ENCODE peak calls at places on chromosomes 4 and X, in nine cellular contexts. B, K, H, N, S, R, V, Q and F are unnamed samples.

GRCh38 chrX:22345884-22346283 is 73.2 kb downstream of the CBLL2 start:
- DNase-seq in K (peak), H (no peak), V (peak), S (no peak), Q (no peak), N (no peak), R (no peak), B (no peak), F (no peak)

GRCh38 chr4:145881585-145881984 is 57.0 kb downstream of the ZNF827 start:
- DNase-seq in R (no peak), B (no peak), S (no peak), Q (no peak), N (no peak), K (no peak), H (no peak), V (no peak), F (no peak)

GRCh38 chr4:183321079-183321478 is 1.0 kb upstream of the CLDN22 start:
- DNase-seq in K (no peak), B (no peak), V (no peak), R (no peak), H (no peak), S (no peak), N (no peak), Q (no peak), F (no peak)

GRCh38 chrX:148600131-148600530 is 99.7 kb downstream of the AFF2 start:
- DNase-seq in N (no peak), H (no peak), R (no peak), K (no peak), B (no peak), Q (no peak), S (no peak), V (no peak), F (no peak)

GRCh38 chrX:151982217-151982616 is 7.7 kb upstream of the GABRE start:
- DNase-seq in H (no peak), N (no peak), S (no peak), Q (no peak), V (peak), B (no peak), R (no peak), K (peak), F (peak)

GRCh38 chrX:15761564-15762191 is 23.6 kb downstream of the CA5B start:
- DNase-seq in V (no peak), S (peak), R (peak), Q (no peak), B (no peak), H (peak), N (no peak), K (peak), F (no peak)

GRCh38 chr4:9997881-9998280 is 23.4 kb downstream of the SLC2A9 start:
- DNase-seq in N (no peak), H (no peak), B (no peak), Q (no peak), V (no peak), S (no peak), K (no peak), R (no peak), F (no peak)

GRCh38 chrX:9864011-9864410 is 77.8 kb downstream of the SHROOM2 start:
- DNase-seq in N (no peak), R (no peak), Q (no peak), B (no peak), S (no peak), K (no peak), V (no peak), H (no peak), F (no peak)

GRCh38 chr4:152090543-152090942 is 329.7 kb upstream of the GATB start:
- DNase-seq in Q (no peak), V (no peak), S (no peak), N (no peak), K (no peak), R (no peak), B (no peak), H (no peak), F (no peak)

GRCh38 chr4:10783351-10783750 is 98.8 kb upstream of the CLNK start:
- DNase-seq in H (no peak), V (peak), R (no peak), K (peak), Q (no peak), B (no peak), N (no peak), S (no peak), F (no peak)

GRCh38 chr4:165079476-165079875 is 25.8 kb downstream of the TRIM75 start:
- DNase-seq in Q (no peak), S (peak), N (peak), B (no peak), K (peak), V (peak), H (no peak), R (no peak), F (no peak)

GRCh38 chr4:40246938-40247337 is 50.1 kb downstream of the RHOH start:
- DNase-seq in B (no peak), Q (no peak), V (no peak), R (no peak), H (no peak), N (no peak), S (no peak), K (no peak), F (no peak)

GRCh38 chrX:123988423-123989116 is 27.1 kb downstream of the STAG2 start:
- DNase-seq in K (no peak), Q (no peak), B (no peak), S (no peak), H (no peak), R (no peak), V (no peak), N (no peak), F (no peak)

GRCh38 chr4:185656467-185656890 is 121.2 kb upstream of the PDLIM3 start:
- DNase-seq in K (peak), S (no peak), N (no peak), R (no peak), B (peak), H (no peak), Q (no peak), V (peak), F (no peak)

GRCh38 chr4:90695411-90695810 is 568.2 kb downstream of the CCSER1 start:
- DNase-seq in N (no peak), Q (no peak), H (no peak), K (no peak), S (no peak), V (no peak), R (no peak), B (no peak), F (no peak)

GRCh38 chrX:133214316-133214715 is 3.8 kb downstream of the TFDP3 start:
- DNase-seq in H (no peak), K (no peak), V (no peak), S (no peak), Q (no peak), N (no peak), R (no peak), B (no peak), F (no peak)

GRCh38 chrX:54964766-54965511 is 29.0 kb downstream of the PFKFB1 start:
- DNase-seq in N (no peak), K (no peak), Q (no peak), V (no peak), H (no peak), S (no peak), R (peak), B (no peak), F (no peak)

GRCh38 chr4:123603165-123603564 is 206.6 kb downstream of the SPRY1 start:
- DNase-seq in S (no peak), B (no peak), N (no peak), V (peak), Q (no peak), H (no peak), R (no peak), K (peak), F (no peak)